ENCODE peak calls at places on chromosome 7, in eight cellular contexts. One of them, this sample, is unnamed. For H3K4me1, the result is how much of the 10 kb centered on the place peaks cover.

GRCh38 chr7:477626-478220 is 41.9 kb downstream of the PDGFA start:
- DNase-seq in A549: no peak
- DNase-seq in suprapubic skin: no peak
- DNase-seq in neural progenitor cell: no peak
- DNase-seq in lower lobe of right lung: no peak
- DNase-seq in cardiac muscle cell: no peak
- DNase-seq in tibial nerve: no peak
- DNase-seq in H9: no peak
- DNase-seq in this sample: peak

GRCh38 chr7:108824840-108825540 is 255.3 kb downstream of the DNAJB9 start:
- DNase-seq in lower lobe of right lung: no peak
- DNase-seq in cardiac muscle cell: no peak
- DNase-seq in suprapubic skin: no peak
- DNase-seq in tibial nerve: no peak
- DNase-seq in A549: no peak
- DNase-seq in neural progenitor cell: no peak
- DNase-seq in H9: peak
- DNase-seq in this sample: no peak

GRCh38 chr7:17408904-17409290 is 110.4 kb downstream of the AHR start:
- DNase-seq in neural progenitor cell: no peak
- DNase-seq in H9: no peak
- DNase-seq in suprapubic skin: no peak
- DNase-seq in tibial nerve: no peak
- DNase-seq in A549: no peak
- DNase-seq in cardiac muscle cell: no peak
- DNase-seq in lower lobe of right lung: no peak
- DNase-seq in this sample: no peak

GRCh38 chr7:87001214-87001613 is 58.2 kb downstream of the ELAPOR2 start:
- DNase-seq in neural progenitor cell: no peak
- DNase-seq in lower lobe of right lung: no peak
- DNase-seq in tibial nerve: no peak
- DNase-seq in A549: no peak
- DNase-seq in cardiac muscle cell: no peak
- DNase-seq in H9: no peak
- DNase-seq in suprapubic skin: no peak
- DNase-seq in this sample: no peak

GRCh38 chr7:13981070-13981469 is 8.4 kb downstream of the ETV1 start:
- DNase-seq in neural progenitor cell: peak
- DNase-seq in cardiac muscle cell: peak
- DNase-seq in lower lobe of right lung: no peak
- DNase-seq in suprapubic skin: no peak
- DNase-seq in tibial nerve: peak
- DNase-seq in H9: no peak
- DNase-seq in A549: peak
- DNase-seq in this sample: peak

GRCh38 chr7:55130554-55131198 is 111.9 kb downstream of the EGFR start:
- DNase-seq in tibial nerve: peak
- DNase-seq in A549: no peak
- DNase-seq in neural progenitor cell: peak
- DNase-seq in H9: no peak
- DNase-seq in cardiac muscle cell: no peak
- DNase-seq in lower lobe of right lung: no peak
- DNase-seq in suprapubic skin: no peak
- DNase-seq in this sample: peak

GRCh38 chr7:146057958-146058357 is 58.6 kb upstream of the CNTNAP2 start:
- DNase-seq in suprapubic skin: no peak
- DNase-seq in neural progenitor cell: no peak
- DNase-seq in H9: no peak
- DNase-seq in lower lobe of right lung: no peak
- DNase-seq in A549: no peak
- DNase-seq in tibial nerve: no peak
- DNase-seq in cardiac muscle cell: no peak
- DNase-seq in this sample: no peak

GRCh38 chr7:131586259-131586658 is 29.8 kb upstream of the PODXL start:
- DNase-seq in suprapubic skin: no peak
- DNase-seq in neural progenitor cell: no peak
- DNase-seq in A549: no peak
- DNase-seq in H9: no peak
- DNase-seq in tibial nerve: no peak
- DNase-seq in lower lobe of right lung: no peak
- DNase-seq in cardiac muscle cell: peak
- DNase-seq in this sample: no peak

GRCh38 chr7:20508109-20508508 is 107.4 kb upstream of the ABCB5 start:
- DNase-seq in neural progenitor cell: peak
- DNase-seq in lower lobe of right lung: no peak
- DNase-seq in cardiac muscle cell: no peak
- DNase-seq in suprapubic skin: no peak
- DNase-seq in A549: no peak
- DNase-seq in H9: no peak
- DNase-seq in tibial nerve: no peak
- DNase-seq in this sample: no peak

GRCh38 chr7:28500143-28500542 is 87.8 kb downstream of the CREB5 start:
- DNase-seq in lower lobe of right lung: no peak
- DNase-seq in neural progenitor cell: no peak
- DNase-seq in suprapubic skin: no peak
- DNase-seq in tibial nerve: no peak
- DNase-seq in H9: no peak
- DNase-seq in cardiac muscle cell: no peak
- DNase-seq in A549: no peak
- DNase-seq in this sample: no peak

GRCh38 chr7:142301299-142301698 is 43.4 kb upstream of the PRSS58 start:
- DNase-seq in H9: no peak
- DNase-seq in neural progenitor cell: no peak
- DNase-seq in cardiac muscle cell: no peak
- DNase-seq in lower lobe of right lung: no peak
- DNase-seq in suprapubic skin: no peak
- DNase-seq in tibial nerve: no peak
- DNase-seq in A549: no peak
- DNase-seq in this sample: no peak

GRCh38 chr7:142866361-142867096 is 11.7 kb downstream of the EPHB6 start:
- DNase-seq in suprapubic skin: no peak
- DNase-seq in cardiac muscle cell: peak
- DNase-seq in neural progenitor cell: peak
- DNase-seq in H9: peak
- DNase-seq in A549: peak
- DNase-seq in tibial nerve: no peak
- DNase-seq in lower lobe of right lung: no peak
- DNase-seq in this sample: no peak

DNA sequence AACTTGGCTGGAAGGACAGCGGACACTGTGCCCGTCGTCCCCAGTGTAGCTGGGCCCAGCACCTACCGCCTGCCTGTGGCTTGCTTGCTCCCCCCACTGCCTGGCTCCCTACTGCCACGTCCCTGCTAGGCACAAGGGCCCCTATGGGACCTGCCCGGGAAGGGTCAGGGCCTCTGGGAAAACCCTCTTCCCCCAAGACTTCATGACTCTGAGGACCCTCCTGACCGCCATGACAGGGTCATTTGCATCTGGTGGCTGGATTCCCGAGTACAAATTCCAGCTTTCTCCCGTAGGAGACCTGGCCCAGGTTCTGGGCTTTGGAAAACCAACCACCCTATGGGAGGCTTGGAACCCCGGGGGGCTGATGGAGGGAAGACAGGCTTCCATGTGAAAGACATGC is 1.4 kb upstream of the MMD2 start:
- DNase-seq in cardiac muscle cell: no peak
- DNase-seq in lower lobe of right lung: no peak
- DNase-seq in H9: no peak
- DNase-seq in tibial nerve: no peak
- DNase-seq in A549: no peak
- DNase-seq in neural progenitor cell: no peak
- DNase-seq in suprapubic skin: peak
- DNase-seq in this sample: no peak
- TF ChIP-seq CTCF in cardiac muscle cell: no peak
- TF ChIP-seq CTCF in lower lobe of right lung: no peak
- TF ChIP-seq CTCF in H9: no peak
- TF ChIP-seq CTCF in tibial nerve: peak
- TF ChIP-seq CTCF in A549: no peak
- TF ChIP-seq CTCF in neural progenitor cell: no peak
- TF ChIP-seq CTCF in suprapubic skin: no peak
- TF ChIP-seq CTCF in this sample: no peak

GRCh38 chr7:88490911-88491310 is 184.2 kb upstream of the STEAP4 start:
- DNase-seq in tibial nerve: no peak
- DNase-seq in H9: no peak
- DNase-seq in suprapubic skin: no peak
- DNase-seq in lower lobe of right lung: no peak
- DNase-seq in A549: no peak
- DNase-seq in cardiac muscle cell: no peak
- DNase-seq in neural progenitor cell: no peak
- DNase-seq in this sample: no peak

GRCh38 chr7:88500146-88500545 is 193.5 kb upstream of the STEAP4 start:
- DNase-seq in cardiac muscle cell: peak
- DNase-seq in A549: no peak
- DNase-seq in neural progenitor cell: no peak
- DNase-seq in suprapubic skin: no peak
- DNase-seq in lower lobe of right lung: no peak
- DNase-seq in tibial nerve: no peak
- DNase-seq in H9: no peak
- DNase-seq in this sample: no peak

GRCh38 chr7:88490161-88490560 is 183.5 kb upstream of the STEAP4 start:
- DNase-seq in neural progenitor cell: no peak
- DNase-seq in suprapubic skin: no peak
- DNase-seq in cardiac muscle cell: no peak
- DNase-seq in H9: no peak
- DNase-seq in tibial nerve: no peak
- DNase-seq in lower lobe of right lung: no peak
- DNase-seq in A549: no peak
- DNase-seq in this sample: no peak

GRCh38 chr7:88495901-88496300 is 189.2 kb upstream of the STEAP4 start:
- DNase-seq in A549: no peak
- DNase-seq in neural progenitor cell: no peak
- DNase-seq in H9: no peak
- DNase-seq in lower lobe of right lung: no peak
- DNase-seq in cardiac muscle cell: no peak
- DNase-seq in tibial nerve: no peak
- DNase-seq in suprapubic skin: no peak
- DNase-seq in this sample: no peak
- H3K4me1 ChIP-seq in A549: under half
- H3K4me1 ChIP-seq in neural progenitor cell: under half
- H3K4me1 ChIP-seq in H9: under half
- H3K4me1 ChIP-seq in lower lobe of right lung: under half
- H3K4me1 ChIP-seq in cardiac muscle cell: under half
- H3K4me1 ChIP-seq in tibial nerve: under half
- H3K4me1 ChIP-seq in suprapubic skin: under half
- H3K4me1 ChIP-seq in this sample: under half

GRCh38 chr7:6106140-6106904 is 75.1 kb downstream of the ANKRD61 start:
- DNase-seq in lower lobe of right lung: no peak
- DNase-seq in cardiac muscle cell: no peak
- DNase-seq in tibial nerve: peak
- DNase-seq in H9: no peak
- DNase-seq in suprapubic skin: peak
- DNase-seq in neural progenitor cell: peak
- DNase-seq in A549: no peak
- DNase-seq in this sample: peak
- TF ChIP-seq CTCF in lower lobe of right lung: peak
- TF ChIP-seq CTCF in cardiac muscle cell: peak
- TF ChIP-seq CTCF in tibial nerve: no peak
- TF ChIP-seq CTCF in H9: no peak
- TF ChIP-seq CTCF in suprapubic skin: no peak
- TF ChIP-seq CTCF in neural progenitor cell: no peak
- TF ChIP-seq CTCF in A549: peak
- TF ChIP-seq CTCF in this sample: peak

GRCh38 chr7:41701542-41701941 is 1.3 kb downstream of the INHBA start:
- DNase-seq in suprapubic skin: no peak
- DNase-seq in lower lobe of right lung: no peak
- DNase-seq in neural progenitor cell: peak
- DNase-seq in H9: no peak
- DNase-seq in tibial nerve: no peak
- DNase-seq in cardiac muscle cell: peak
- DNase-seq in A549: no peak
- DNase-seq in this sample: no peak
- H3K4me1 ChIP-seq in suprapubic skin: half or more
- H3K4me1 ChIP-seq in lower lobe of right lung: under half
- H3K4me1 ChIP-seq in neural progenitor cell: under half
- H3K4me1 ChIP-seq in H9: under half
- H3K4me1 ChIP-seq in tibial nerve: under half
- H3K4me1 ChIP-seq in cardiac muscle cell: half or more
- H3K4me1 ChIP-seq in A549: under half
- H3K4me1 ChIP-seq in this sample: under half

GRCh38 chr7:74584160-74584954 is 73.2 kb upstream of the GTF2I start:
- DNase-seq in suprapubic skin: no peak
- DNase-seq in A549: no peak
- DNase-seq in cardiac muscle cell: no peak
- DNase-seq in lower lobe of right lung: no peak
- DNase-seq in neural progenitor cell: no peak
- DNase-seq in tibial nerve: no peak
- DNase-seq in H9: no peak
- DNase-seq in this sample: no peak
- TF ChIP-seq CTCF in suprapubic skin: no peak
- TF ChIP-seq CTCF in A549: no peak
- TF ChIP-seq CTCF in cardiac muscle cell: no peak
- TF ChIP-seq CTCF in lower lobe of right lung: no peak
- TF ChIP-seq CTCF in neural progenitor cell: peak
- TF ChIP-seq CTCF in tibial nerve: no peak
- TF ChIP-seq CTCF in H9: no peak
- TF ChIP-seq CTCF in this sample: no peak

GRCh38 chr7:157347217-157347904 is 10.6 kb downstream of the DNAJB6 start:
- DNase-seq in cardiac muscle cell: no peak
- DNase-seq in suprapubic skin: no peak
- DNase-seq in neural progenitor cell: no peak
- DNase-seq in A549: no peak
- DNase-seq in lower lobe of right lung: no peak
- DNase-seq in H9: no peak
- DNase-seq in tibial nerve: peak
- DNase-seq in this sample: peak

GRCh38 chr7:157352506-157352905 is 15.7 kb downstream of the DNAJB6 start:
- DNase-seq in lower lobe of right lung: no peak
- DNase-seq in H9: no peak
- DNase-seq in suprapubic skin: no peak
- DNase-seq in tibial nerve: no peak
- DNase-seq in neural progenitor cell: no peak
- DNase-seq in A549: no peak
- DNase-seq in cardiac muscle cell: no peak
- DNase-seq in this sample: peak

GRCh38 chr7:157348548-157348947 is 11.7 kb downstream of the DNAJB6 start:
- DNase-seq in A549: no peak
- DNase-seq in H9: no peak
- DNase-seq in tibial nerve: no peak
- DNase-seq in suprapubic skin: no peak
- DNase-seq in cardiac muscle cell: no peak
- DNase-seq in neural progenitor cell: no peak
- DNase-seq in lower lobe of right lung: no peak
- DNase-seq in this sample: no peak
- H3K4me1 ChIP-seq in A549: under half
- H3K4me1 ChIP-seq in H9: under half
- H3K4me1 ChIP-seq in tibial nerve: half or more
- H3K4me1 ChIP-seq in suprapubic skin: half or more
- H3K4me1 ChIP-seq in cardiac muscle cell: under half
- H3K4me1 ChIP-seq in neural progenitor cell: under half
- H3K4me1 ChIP-seq in lower lobe of right lung: half or more
- H3K4me1 ChIP-seq in this sample: half or more